ENCODE peak calls at places on chromosomes 13 and 19, in nine cellular contexts. Q is cardiac muscle cell, T is AG09319, R is HFFc6, K is keratinocyte, L is dorsolateral prefrontal cortex, S is mucosa of descending colon, U is GM12865, X is cardiac fibroblast. A is an unnamed sample.

GRCh38 chr13:38419312-38419873 is 69.7 kb downstream of the UFM1 start:
- DNase-seq in X (no peak), T (no peak), S (no peak), L (no peak), U (peak; percentile 28), Q (no peak), R (no peak), K (no peak), A (no peak)

GRCh38 chr19:1789282-1790020 is 22.6 kb downstream of the ATP8B3 start:
- DNase-seq in T (no peak), X (no peak), K (no peak), S (no peak), Q (no peak), L (no peak), U (no peak), R (no peak), A (no peak)

GRCh38 chr13:113785051-113786010 is 26.3 kb downstream of the TMEM255B start:
- DNase-seq in S (no peak), Q (peak; percentile 19), K (peak; percentile 77), T (peak; percentile 15), L (no peak), X (peak; percentile 34), U (peak; percentile 40), R (peak; percentile 97), A (peak; percentile 50)

GRCh38 chr13:77518266-77518665 is 17.2 kb upstream of the SCEL start:
- DNase-seq in X (no peak), L (no peak), T (no peak), K (no peak), R (no peak), U (no peak), S (no peak), Q (no peak), A (no peak)

GRCh38 chr13:98184796-98185195 is 7.7 kb upstream of the RNF113B start:
- DNase-seq in T (no peak), U (no peak), K (no peak), S (no peak), Q (peak; percentile 27), L (no peak), X (no peak), R (no peak), A (peak; percentile 34)

GRCh38 chr13:93147946-93148345 is 78.7 kb upstream of the GPC6 start:
- DNase-seq in S (no peak), L (no peak), R (no peak), T (no peak), K (no peak), X (peak; percentile 10), Q (no peak), U (no peak), A (no peak)

GRCh38 chr13:99380921-99381645 is 73.9 kb upstream of the GPR183 start:
- DNase-seq in R (no peak), T (no peak), S (no peak), X (no peak), K (no peak), Q (no peak), L (no peak), U (peak; percentile 92), A (no peak)

GRCh38 chr19:35870798-35871197 is 2.4 kb downstream of the APLP1 start:
- DNase-seq in Q (no peak), K (no peak), L (no peak), T (no peak), S (no peak), U (no peak), R (no peak), X (no peak), A (no peak)

GRCh38 chr13:21008026-21008425 is 53.4 kb downstream of the LATS2 start:
- DNase-seq in S (no peak), L (no peak), U (no peak), X (no peak), R (no peak), K (no peak), Q (no peak), T (no peak), A (no peak)

GRCh38 chr13:24038846-24039330 is 121.6 kb upstream of the SPATA13 start:
- DNase-seq in T (peak; percentile 59), S (no peak), U (no peak), R (peak; percentile 77), K (no peak), L (no peak), Q (peak; percentile 38), X (no peak), A (no peak)

GRCh38 chr13:24081388-24081787 is 79.1 kb upstream of the SPATA13 start:
- DNase-seq in X (peak; percentile 40), R (no peak), Q (peak; percentile 69), K (no peak), L (no peak), T (no peak), U (no peak), S (no peak), A (peak; percentile 52)

GRCh38 chr19:1363599-1363998 is 20.1 kb upstream of the NDUFS7 start:
- DNase-seq in Q (no peak), X (no peak), K (no peak), R (no peak), U (no peak), S (no peak), T (no peak), L (no peak), A (no peak)

GRCh38 chr13:51914137-51914493 is 52.3 kb downstream of the CCDC70 start:
- DNase-seq in S (no peak), K (no peak), Q (no peak), R (no peak), L (no peak), X (no peak), T (no peak), U (no peak), A (no peak)

GRCh38 chr13:34357435-34358232 is 539.7 kb downstream of the RFC3 start:
- DNase-seq in K (peak; percentile 67), L (no peak), X (peak; percentile 67), U (peak; percentile 5), T (no peak), Q (peak; percentile 63), R (peak; percentile 86), S (no peak), A (peak; percentile 74)

GRCh38 chr13:102327119-102327617 is 74.7 kb downstream of the FGF14 start:
- DNase-seq in L (no peak), R (no peak), X (no peak), U (no peak), T (no peak), S (no peak), Q (no peak), K (no peak), A (no peak)

GRCh38 chr19:41195675-41196497 is 2.9 kb downstream of the CYP2S1 start:
- DNase-seq in K (no peak), L (no peak), R (no peak), T (no peak), X (no peak), Q (peak; percentile 23), U (peak; percentile 37), S (no peak), A (no peak)

GRCh38 chr13:70568571-70568970 is 460.3 kb upstream of the KLHL1 start:
- DNase-seq in Q (peak; percentile 53), R (peak; percentile 39), L (no peak), K (no peak), T (no peak), U (peak; percentile 54), S (no peak), X (peak; percentile 51), A (peak; percentile 64)

GRCh38 chr19:44657211-44657921 is 13.7 kb downstream of the PVR start:
- DNase-seq in U (peak; percentile 70), X (peak; percentile 83), R (peak; percentile 25), T (no peak), K (no peak), L (peak; percentile 51), Q (peak; percentile 82), S (peak; percentile 60), A (peak; percentile 79)

GRCh38 chr19:44644391-44645016 is 794 bp downstream of the PVR start:
- DNase-seq in Q (no peak), T (no peak), X (peak; percentile 41), L (peak; percentile 48), R (peak; percentile 21), K (no peak), S (no peak), U (no peak), A (peak; percentile 37)

GRCh38 chr19:13057147-13057572 is 45.5 kb downstream of the LYL1 start:
- DNase-seq in L (no peak), S (no peak), R (no peak), K (no peak), Q (no peak), X (no peak), T (no peak), U (no peak), A (no peak)

GRCh38 chr13:100045355-100045754 is 43.5 kb upstream of the PCCA start:
- DNase-seq in L (no peak), R (no peak), Q (no peak), T (no peak), X (no peak), S (no peak), U (no peak), K (no peak), A (no peak)

GRCh38 chr19:18339703-18340102 is 695 bp upstream of the PGPEP1 start:
- DNase-seq in U (peak; percentile 41), T (no peak), K (no peak), L (no peak), Q (no peak), R (peak; percentile 10), X (no peak), S (no peak), A (peak; percentile 35)
- TF ChIP-seq CTCF in U (peak; percentile 27), T (peak; percentile 25), K (no peak), L (no peak), Q (peak; percentile 30), R (peak; percentile 59), X (no peak), S (no peak), A (peak; percentile 42)

GRCh38 chr13:81606074-81606473 is 1265.1 kb upstream of the SPRY2 start:
- DNase-seq in R (no peak), L (no peak), X (no peak), Q (no peak), S (no peak), U (no peak), T (no peak), K (no peak), A (no peak)
- TF ChIP-seq CTCF in R (no peak), L (no peak), X (no peak), Q (no peak), S (no peak), U (no peak), T (no peak), K (no peak), A (no peak)

DNA sequence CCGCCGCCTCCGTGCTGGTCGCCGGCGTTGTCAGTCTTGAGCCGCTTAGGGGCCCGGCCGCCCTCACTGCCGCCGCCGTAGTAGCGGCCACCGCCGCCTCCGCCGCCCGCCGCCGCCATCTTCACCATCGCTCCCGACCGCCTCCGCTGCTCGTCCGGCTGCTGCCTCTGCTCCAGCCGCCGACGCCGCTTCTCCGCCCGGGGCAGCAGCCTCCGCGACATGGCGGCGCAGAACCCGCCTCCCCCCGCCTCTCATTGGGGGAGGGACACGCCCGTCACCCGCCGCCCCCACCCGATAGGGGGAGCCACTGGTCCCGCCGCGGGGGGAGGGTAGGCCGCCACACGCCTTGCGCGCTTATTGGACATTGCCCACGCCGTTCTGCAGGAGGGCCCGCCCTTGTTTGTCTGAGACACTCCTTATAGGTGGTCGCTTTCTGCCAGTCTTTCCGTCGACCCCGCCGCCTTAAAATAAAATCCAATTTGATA is at the start of gene HNRNPL:
- DNase-seq in T (no peak), U (no peak), L (peak; percentile 100), S (peak; percentile 99), Q (no peak), K (no peak), X (no peak), R (no peak), A (no peak)
- TF ChIP-seq CTCF in T (peak; percentile 43), U (peak; percentile 28), L (peak; percentile 58), S (peak; percentile 12), Q (peak; percentile 43), K (peak; percentile 26), X (peak; percentile 24), R (peak; percentile 85), A (peak; percentile 27)

GRCh38 chr13:65292488-65292901 is 1937.6 kb downstream of the PCDH9 start:
- DNase-seq in L (no peak), U (no peak), Q (peak; percentile 79), T (no peak), K (no peak), S (no peak), R (peak; percentile 79), X (peak; percentile 76), A (peak; percentile 73)
- TF ChIP-seq CTCF in L (no peak), U (no peak), Q (no peak), T (no peak), K (no peak), S (no peak), R (no peak), X (no peak), A (no peak)

A was measured in fibroblast of pulmonary artery.